ENCODE peak calls at places on chromosomes 11 and 22, in eight cellular contexts. X, J, N, B, F, W, I and Q are unnamed samples.

GRCh38 chr11:28539239-28540025 is 431.2 kb downstream of the METTL15 start:
- DNase-seq in X (no peak), J (no peak), N (peak), B (peak), F (no peak), W (no peak), I (no peak), Q (peak)

GRCh38 chr11:128180446-128181089 is 406.8 kb downstream of the ETS1 start:
- DNase-seq in X (peak), J (no peak), N (peak), B (peak), F (no peak), W (peak), I (peak), Q (peak)

GRCh38 chr22:46674367-46674781 is 54.2 kb downstream of the GRAMD4 start:
- DNase-seq in X (no peak), J (peak), N (no peak), B (no peak), F (no peak), W (no peak), I (no peak), Q (no peak)

GRCh38 chr11:126426126-126426525 is 70.6 kb downstream of the ST3GAL4 start:
- DNase-seq in X (no peak), J (no peak), N (peak), B (no peak), F (no peak), W (no peak), I (no peak), Q (peak)

GRCh38 chr22:47851586-47851985 is 1089.1 kb downstream of the TBC1D22A start:
- DNase-seq in X (no peak), J (no peak), N (no peak), B (no peak), F (no peak), W (no peak), I (no peak), Q (no peak)

GRCh38 chr11:120337133-120337895 is 1.1 kb downstream of the ARHGEF12 start:
- DNase-seq in X (no peak), J (peak), N (peak), B (peak), F (peak), W (no peak), I (no peak), Q (no peak)

GRCh38 chr22:47115518-47115890 is 353.1 kb downstream of the TBC1D22A start:
- DNase-seq in X (no peak), J (no peak), N (no peak), B (no peak), F (no peak), W (no peak), I (no peak), Q (no peak)

GRCh38 chr22:19619144-19620009 is 94.9 kb upstream of the SEPTIN5 start:
- DNase-seq in X (no peak), J (no peak), N (no peak), B (no peak), F (no peak), W (no peak), I (no peak), Q (no peak)

GRCh38 chr11:77823775-77824174 is 2.8 kb downstream of the AAMDC start:
- DNase-seq in X (peak), J (no peak), N (no peak), B (peak), F (peak), W (no peak), I (no peak), Q (no peak)

GRCh38 chr11:88813233-88813915 is 252.4 kb downstream of the GRM5 start:
- DNase-seq in X (no peak), J (no peak), N (no peak), B (no peak), F (no peak), W (no peak), I (no peak), Q (no peak)

GRCh38 chr11:115185507-115185906 is 318.7 kb downstream of the CADM1 start:
- DNase-seq in X (no peak), J (no peak), N (no peak), B (no peak), F (no peak), W (no peak), I (no peak), Q (no peak)

GRCh38 chr22:20316844-20317401 is 2.9 kb downstream of the DGCR6L start:
- DNase-seq in X (no peak), J (no peak), N (no peak), B (no peak), F (no peak), W (no peak), I (no peak), Q (no peak)

GRCh38 chr11:96314326-96315050 is 28.5 kb downstream of the MAML2 start:
- DNase-seq in X (peak), J (no peak), N (peak), B (no peak), F (no peak), W (no peak), I (no peak), Q (peak)

GRCh38 chr11:101127699-101128570 is 1.7 kb downstream of the PGR start:
- DNase-seq in X (no peak), J (peak), N (no peak), B (no peak), F (peak), W (no peak), I (no peak), Q (no peak)

GRCh38 chr11:75376175-75376574 is 23.1 kb upstream of the RPS3 start:
- DNase-seq in X (no peak), J (no peak), N (peak), B (no peak), F (no peak), W (no peak), I (no peak), Q (no peak)

GRCh38 chr11:69244286-69244685 is 49.7 kb upstream of the MYEOV start:
- DNase-seq in X (no peak), J (no peak), N (no peak), B (no peak), F (no peak), W (no peak), I (no peak), Q (no peak)

GRCh38 chr11:8070417-8071101 is 10.5 kb upstream of the TUB start:
- DNase-seq in X (peak), J (no peak), N (peak), B (peak), F (peak), W (no peak), I (no peak), Q (peak)

GRCh38 chr22:35538801-35539321 is 1.8 kb upstream of the RASD2 start:
- DNase-seq in X (no peak), J (no peak), N (peak), B (no peak), F (no peak), W (peak), I (no peak), Q (peak)

GRCh38 chr11:19079643-19080440 is 19.3 kb upstream of the MRGPRX2 start:
- DNase-seq in X (peak), J (peak), N (peak), B (peak), F (peak), W (no peak), I (peak), Q (peak)

GRCh38 chr22:39524753-39525657 is 4.6 kb downstream of the ATF4 start:
- DNase-seq in X (no peak), J (no peak), N (no peak), B (no peak), F (no peak), W (peak), I (no peak), Q (no peak)

GRCh38 chr11:86291466-86292262 is 10.4 kb upstream of the HIKESHI start:
- DNase-seq in X (peak), J (peak), N (peak), B (peak), F (peak), W (peak), I (no peak), Q (peak)

GRCh38 chr11:107702109-107702660 is 9.7 kb downstream of the SLN start:
- DNase-seq in X (no peak), J (no peak), N (no peak), B (no peak), F (no peak), W (no peak), I (no peak), Q (no peak)

GRCh38 chr11:58645854-58646253 is 23.4 kb downstream of the CNTF start:
- DNase-seq in X (no peak), J (no peak), N (no peak), B (no peak), F (no peak), W (no peak), I (no peak), Q (no peak)

GRCh38 chr22:25709758-25710157 is 32.2 kb upstream of the MYO18B start:
- DNase-seq in X (no peak), J (no peak), N (no peak), B (no peak), F (no peak), W (peak), I (no peak), Q (peak)

GRCh38 chr11:125376117-125376516 is 119.9 kb downstream of the FEZ1 start:
- DNase-seq in X (no peak), J (peak), N (no peak), B (peak), F (peak), W (no peak), I (no peak), Q (peak)

GRCh38 chr22:46842606-46843005 is 80.2 kb downstream of the TBC1D22A start:
- DNase-seq in X (no peak), J (no peak), N (no peak), B (no peak), F (no peak), W (no peak), I (no peak), Q (peak)

GRCh38 chr11:128624269-128625170 is 37.2 kb upstream of the ETS1 start:
- DNase-seq in X (no peak), J (no peak), N (no peak), B (no peak), F (no peak), W (peak), I (no peak), Q (no peak)

GRCh38 chr11:24509114-24509513 is 12.3 kb downstream of the LUZP2 start:
- DNase-seq in X (peak), J (no peak), N (peak), B (no peak), F (no peak), W (no peak), I (no peak), Q (peak)

GRCh38 chr11:36763187-36763586 is 165.2 kb upstream of the RAG2 start:
- DNase-seq in X (no peak), J (no peak), N (no peak), B (no peak), F (no peak), W (no peak), I (no peak), Q (no peak)

GRCh38 chr22:32737811-32738210 is 63.7 kb upstream of the TIMP3 start:
- DNase-seq in X (no peak), J (no peak), N (no peak), B (no peak), F (no peak), W (no peak), I (no peak), Q (no peak)

GRCh38 chr11:64859542-64860414 is 15.3 kb upstream of the CDC42BPG start:
- DNase-seq in X (no peak), J (no peak), N (no peak), B (no peak), F (no peak), W (peak), I (no peak), Q (no peak)

GRCh38 chr11:20873054-20873453 is 203.7 kb downstream of the NELL1 start:
- DNase-seq in X (no peak), J (no peak), N (peak), B (no peak), F (peak), W (peak), I (no peak), Q (peak)
- TF ChIP-seq CTCF in X (no peak), J (no peak), N (no peak), B (no peak), F (peak), W (peak), I (no peak), Q (no peak)

GRCh38 chr22:38255697-38256096 is 17.1 kb downstream of the TMEM184B start:
- DNase-seq in X (no peak), J (no peak), N (no peak), B (no peak), F (no peak), W (no peak), I (no peak), Q (no peak)

GRCh38 chr22:38259370-38259769 is 13.4 kb downstream of the TMEM184B start:
- DNase-seq in X (no peak), J (no peak), N (no peak), B (no peak), F (no peak), W (no peak), I (no peak), Q (no peak)

GRCh38 chr22:38258895-38259294 is 13.9 kb downstream of the TMEM184B start:
- DNase-seq in X (peak), J (peak), N (no peak), B (peak), F (no peak), W (no peak), I (no peak), Q (no peak)

GRCh38 chr22:38257170-38257569 is 15.6 kb downstream of the TMEM184B start:
- DNase-seq in X (peak), J (no peak), N (peak), B (peak), F (no peak), W (no peak), I (peak), Q (no peak)

GRCh38 chr22:38257650-38258246 is 15.1 kb downstream of the TMEM184B start:
- DNase-seq in X (no peak), J (no peak), N (peak), B (no peak), F (peak), W (no peak), I (no peak), Q (no peak)
- H3K4me3 ChIP-seq in X (peak), J (peak), N (peak), B (peak), F (no peak), W (no peak), I (peak), Q (no peak)

GRCh38 chr11:43557553-43558031 is 122.9 kb upstream of the HSD17B12 start:
- DNase-seq in X (no peak), J (no peak), N (peak), B (no peak), F (no peak), W (no peak), I (no peak), Q (no peak)
- TF ChIP-seq CTCF in X (peak), J (peak), N (peak), B (peak), F (peak), W (no peak), I (peak), Q (peak)

GRCh38 chr11:133955091-133955846 is 1.5 kb downstream of the IGSF9B start:
- DNase-seq in X (no peak), J (peak), N (no peak), B (no peak), F (no peak), W (no peak), I (no peak), Q (no peak)
- H3K4me3 ChIP-seq in X (no peak), J (peak), N (no peak), B (no peak), F (no peak), W (peak), I (no peak), Q (no peak)